ENCODE peak calls at places on chromosomes 3 and 15, in five cellular contexts. One of them, this sample, is unnamed.

GRCh38 chr3:70076394-70076793 is 76.9 kb downstream of the SAMMSON start:
- DNase-seq in endothelial cell: no peak
- DNase-seq in LoVo: no peak
- DNase-seq in NCI-H1694 treated with DMSO at 0.1 percent for 48 hours: no peak
- DNase-seq in A673: no peak
- DNase-seq in this sample: no peak

GRCh38 chr3:47578691-47579632 is at the start of gene CSPG5:
- DNase-seq in endothelial cell: peak; percentile 35
- DNase-seq in NCI-H1694 treated with DMSO at 0.1 percent for 48 hours: no peak
- DNase-seq in LoVo: peak; percentile 30
- DNase-seq in A673: peak; percentile 76
- DNase-seq in this sample: peak; percentile 48

GRCh38 chr3:72907851-72908620 is 20.2 kb downstream of the GXYLT2 start:
- DNase-seq in endothelial cell: no peak
- DNase-seq in LoVo: no peak
- DNase-seq in NCI-H1694 treated with DMSO at 0.1 percent for 48 hours: no peak
- DNase-seq in A673: no peak
- DNase-seq in this sample: no peak

GRCh38 chr3:146834917-146835316 is 229.8 kb upstream of the PLSCR5 start:
- DNase-seq in NCI-H1694 treated with DMSO at 0.1 percent for 48 hours: no peak
- DNase-seq in endothelial cell: no peak
- DNase-seq in LoVo: no peak
- DNase-seq in A673: no peak
- DNase-seq in this sample: no peak

GRCh38 chr15:36589971-36590370 is 10.5 kb downstream of the CDIN1 start:
- DNase-seq in LoVo: no peak
- DNase-seq in NCI-H1694 treated with DMSO at 0.1 percent for 48 hours: no peak
- DNase-seq in endothelial cell: no peak
- DNase-seq in A673: no peak
- DNase-seq in this sample: no peak

GRCh38 chr3:188546835-188547670 is 393.1 kb downstream of the LPP start:
- DNase-seq in A673: peak; percentile 19
- DNase-seq in NCI-H1694 treated with DMSO at 0.1 percent for 48 hours: no peak
- DNase-seq in LoVo: peak; percentile 21
- DNase-seq in endothelial cell: no peak
- DNase-seq in this sample: no peak

GRCh38 chr3:159191454-159191853 is 389.6 kb downstream of the MFSD1 start:
- DNase-seq in NCI-H1694 treated with DMSO at 0.1 percent for 48 hours: no peak
- DNase-seq in A673: no peak
- DNase-seq in endothelial cell: no peak
- DNase-seq in LoVo: peak; percentile 54
- DNase-seq in this sample: no peak

GRCh38 chr15:40266828-40267304 is 16.0 kb downstream of the ANKRD63 start:
- DNase-seq in A673: peak; percentile 53
- DNase-seq in NCI-H1694 treated with DMSO at 0.1 percent for 48 hours: no peak
- DNase-seq in endothelial cell: no peak
- DNase-seq in LoVo: peak; percentile 83
- DNase-seq in this sample: no peak